ENCODE peak calls at places on chromosomes 1 and 21, in five cellular contexts. One of them, this sample, is unnamed.

GRCh38 chr21:30216041-30216723 is at the start of gene CLDN8:
- DNase-seq in CD8-positive, alpha-beta T cell: no peak
- DNase-seq in aorta: no peak
- DNase-seq in CD4-positive, CD25-positive, alpha-beta regulatory T cell: no peak
- DNase-seq in body of pancreas: peak; percentile 63
- DNase-seq in this sample: no peak

GRCh38 chr1:203557958-203558760 is 64.2 kb downstream of the OPTC start:
- DNase-seq in CD8-positive, alpha-beta T cell: no peak
- DNase-seq in aorta: peak; percentile 85
- DNase-seq in CD4-positive, CD25-positive, alpha-beta regulatory T cell: no peak
- DNase-seq in body of pancreas: peak; percentile 8
- DNase-seq in this sample: no peak

GRCh38 chr21:25054689-25055088 is 552.6 kb downstream of the MRPL39 start:
- DNase-seq in CD8-positive, alpha-beta T cell: no peak
- DNase-seq in aorta: no peak
- DNase-seq in CD4-positive, CD25-positive, alpha-beta regulatory T cell: no peak
- DNase-seq in body of pancreas: no peak
- DNase-seq in this sample: no peak

GRCh38 chr1:119069682-119070081 is 70.8 kb downstream of the WARS2 start:
- DNase-seq in CD8-positive, alpha-beta T cell: no peak
- DNase-seq in aorta: no peak
- DNase-seq in CD4-positive, CD25-positive, alpha-beta regulatory T cell: no peak
- DNase-seq in body of pancreas: no peak
- DNase-seq in this sample: no peak

GRCh38 chr21:44926364-44927101 is 5.8 kb upstream of the ITGB2 start:
- DNase-seq in CD8-positive, alpha-beta T cell: peak; percentile 63
- DNase-seq in aorta: peak; percentile 50
- DNase-seq in CD4-positive, CD25-positive, alpha-beta regulatory T cell: peak; percentile 76
- DNase-seq in body of pancreas: no peak
- DNase-seq in this sample: no peak

GRCh38 chr1:211892577-211892976 is 62.0 kb upstream of the LPGAT1 start:
- DNase-seq in CD8-positive, alpha-beta T cell: no peak
- DNase-seq in aorta: no peak
- DNase-seq in CD4-positive, CD25-positive, alpha-beta regulatory T cell: no peak
- DNase-seq in body of pancreas: peak; percentile 30
- DNase-seq in this sample: no peak

GRCh38 chr1:218658294-218658693 is 313.2 kb downstream of the TGFB2 start:
- DNase-seq in CD8-positive, alpha-beta T cell: no peak
- DNase-seq in aorta: no peak
- DNase-seq in CD4-positive, CD25-positive, alpha-beta regulatory T cell: no peak
- DNase-seq in body of pancreas: no peak
- DNase-seq in this sample: no peak

GRCh38 chr1:66690666-66691381 is 61.4 kb upstream of the DYNLT5 start:
- DNase-seq in CD8-positive, alpha-beta T cell: no peak
- DNase-seq in aorta: no peak
- DNase-seq in CD4-positive, CD25-positive, alpha-beta regulatory T cell: no peak
- DNase-seq in body of pancreas: no peak
- DNase-seq in this sample: no peak

GRCh38 chr21:41460578-41461527 is 34.8 kb downstream of the MX1 start:
- DNase-seq in CD8-positive, alpha-beta T cell: peak; percentile 55
- DNase-seq in aorta: peak; percentile 85
- DNase-seq in CD4-positive, CD25-positive, alpha-beta regulatory T cell: peak; percentile 63
- DNase-seq in body of pancreas: peak; percentile 84
- DNase-seq in this sample: peak; percentile 81

GRCh38 chr1:31020007-31020790 is 45.3 kb downstream of the PUM1 start:
- DNase-seq in CD8-positive, alpha-beta T cell: no peak
- DNase-seq in aorta: no peak
- DNase-seq in CD4-positive, CD25-positive, alpha-beta regulatory T cell: no peak
- DNase-seq in body of pancreas: no peak
- DNase-seq in this sample: no peak

GRCh38 chr1:234866007-234866866 is 256.3 kb upstream of the IRF2BP2 start:
- DNase-seq in CD8-positive, alpha-beta T cell: no peak
- DNase-seq in aorta: peak; percentile 72
- DNase-seq in CD4-positive, CD25-positive, alpha-beta regulatory T cell: no peak
- DNase-seq in body of pancreas: peak; percentile 48
- DNase-seq in this sample: peak; percentile 95

GRCh38 chr1:38131024-38131585 is 84.5 kb upstream of the POU3F1 start:
- DNase-seq in CD8-positive, alpha-beta T cell: no peak
- DNase-seq in aorta: no peak
- DNase-seq in CD4-positive, CD25-positive, alpha-beta regulatory T cell: no peak
- DNase-seq in body of pancreas: no peak
- DNase-seq in this sample: no peak

GRCh38 chr1:38128511-38128910 is 81.9 kb upstream of the POU3F1 start:
- DNase-seq in CD8-positive, alpha-beta T cell: no peak
- DNase-seq in aorta: no peak
- DNase-seq in CD4-positive, CD25-positive, alpha-beta regulatory T cell: no peak
- DNase-seq in body of pancreas: no peak
- DNase-seq in this sample: no peak

GRCh38 chr1:38129473-38129872 is 82.9 kb upstream of the POU3F1 start:
- DNase-seq in CD8-positive, alpha-beta T cell: no peak
- DNase-seq in aorta: no peak
- DNase-seq in CD4-positive, CD25-positive, alpha-beta regulatory T cell: no peak
- DNase-seq in body of pancreas: no peak
- DNase-seq in this sample: no peak

GRCh38 chr1:38128926-38129453 is 82.4 kb upstream of the POU3F1 start:
- DNase-seq in CD8-positive, alpha-beta T cell: no peak
- DNase-seq in aorta: no peak
- DNase-seq in CD4-positive, CD25-positive, alpha-beta regulatory T cell: no peak
- DNase-seq in body of pancreas: no peak
- DNase-seq in this sample: no peak

DNA sequence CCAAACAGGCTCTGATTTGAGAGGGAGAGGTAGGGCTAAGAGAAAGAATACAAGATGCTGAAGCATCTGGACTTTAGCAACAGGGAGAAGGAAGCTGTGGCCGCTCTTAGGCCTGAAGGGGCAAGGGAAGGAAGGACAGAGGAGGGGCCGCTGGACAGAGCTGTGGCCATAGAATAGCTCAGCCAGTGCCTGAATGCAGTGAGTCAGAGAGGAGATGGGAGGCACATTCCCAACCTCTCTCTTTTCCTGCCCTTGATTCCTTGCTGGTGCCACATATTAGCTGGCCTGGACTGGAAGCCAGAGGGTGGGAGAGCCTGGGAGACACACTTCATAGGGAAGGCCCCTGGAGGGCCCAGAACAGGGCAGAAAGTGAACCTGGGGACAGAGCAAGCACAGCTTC is 83.4 kb upstream of the POU3F1 start:
- DNase-seq in CD8-positive, alpha-beta T cell: no peak
- DNase-seq in aorta: no peak
- DNase-seq in CD4-positive, CD25-positive, alpha-beta regulatory T cell: no peak
- DNase-seq in body of pancreas: no peak
- DNase-seq in this sample: no peak
- H3K4me3 ChIP-seq in CD8-positive, alpha-beta T cell: no peak overlapping the region
- H3K4me3 ChIP-seq in aorta: no peak overlapping the region
- H3K4me3 ChIP-seq in CD4-positive, CD25-positive, alpha-beta regulatory T cell: no peak overlapping the region
- H3K4me3 ChIP-seq in body of pancreas: no peak overlapping the region
- H3K4me3 ChIP-seq in this sample: no peak overlapping the region

GRCh38 chr1:152112885-152113432 is 2.3 kb downstream of the TCHH start:
- DNase-seq in CD8-positive, alpha-beta T cell: no peak
- DNase-seq in aorta: no peak
- DNase-seq in CD4-positive, CD25-positive, alpha-beta regulatory T cell: no peak
- DNase-seq in body of pancreas: no peak
- DNase-seq in this sample: no peak
- H3K4me3 ChIP-seq in CD8-positive, alpha-beta T cell: no peak overlapping the region
- H3K4me3 ChIP-seq in aorta: no peak overlapping the region
- H3K4me3 ChIP-seq in CD4-positive, CD25-positive, alpha-beta regulatory T cell: peak overlapping the region; percentile 58
- H3K4me3 ChIP-seq in body of pancreas: no peak overlapping the region
- H3K4me3 ChIP-seq in this sample: no peak overlapping the region

GRCh38 chr1:195763146-195763906 is 844.9 kb downstream of the KCNT2 start:
- DNase-seq in CD8-positive, alpha-beta T cell: no peak
- DNase-seq in aorta: no peak
- DNase-seq in CD4-positive, CD25-positive, alpha-beta regulatory T cell: no peak
- DNase-seq in body of pancreas: no peak
- DNase-seq in this sample: no peak

GRCh38 chr1:195761102-195761501 is 847.1 kb downstream of the KCNT2 start:
- DNase-seq in CD8-positive, alpha-beta T cell: no peak
- DNase-seq in aorta: no peak
- DNase-seq in CD4-positive, CD25-positive, alpha-beta regulatory T cell: no peak
- DNase-seq in body of pancreas: no peak
- DNase-seq in this sample: no peak

GRCh38 chr1:195765099-195765498 is 843.1 kb downstream of the KCNT2 start:
- DNase-seq in CD8-positive, alpha-beta T cell: no peak
- DNase-seq in aorta: no peak
- DNase-seq in CD4-positive, CD25-positive, alpha-beta regulatory T cell: no peak
- DNase-seq in body of pancreas: no peak
- DNase-seq in this sample: no peak

GRCh38 chr1:195766709-195767108 is 841.5 kb downstream of the KCNT2 start:
- DNase-seq in CD8-positive, alpha-beta T cell: no peak
- DNase-seq in aorta: no peak
- DNase-seq in CD4-positive, CD25-positive, alpha-beta regulatory T cell: no peak
- DNase-seq in body of pancreas: no peak
- DNase-seq in this sample: no peak

DNA sequence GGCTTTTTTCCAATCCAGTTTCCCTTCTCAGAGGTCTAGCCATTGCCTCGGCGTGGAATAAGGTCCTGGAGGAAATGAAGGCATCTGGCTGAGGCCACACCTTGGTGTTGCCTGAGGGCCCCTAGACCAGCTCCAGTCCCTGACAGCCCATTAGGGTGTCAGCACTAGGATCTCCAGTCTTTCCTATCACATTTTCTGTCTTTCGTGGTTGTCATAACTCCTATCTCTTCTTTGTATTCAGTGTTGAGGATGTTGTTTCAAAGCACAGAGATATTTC is 844.4 kb downstream of the KCNT2 start:
- DNase-seq in CD8-positive, alpha-beta T cell: no peak
- DNase-seq in aorta: no peak
- DNase-seq in CD4-positive, CD25-positive, alpha-beta regulatory T cell: no peak
- DNase-seq in body of pancreas: no peak
- DNase-seq in this sample: no peak
- H3K4me3 ChIP-seq in CD8-positive, alpha-beta T cell: no peak overlapping the region
- H3K4me3 ChIP-seq in aorta: no peak overlapping the region
- H3K4me3 ChIP-seq in CD4-positive, CD25-positive, alpha-beta regulatory T cell: no peak overlapping the region
- H3K4me3 ChIP-seq in body of pancreas: no peak overlapping the region
- H3K4me3 ChIP-seq in this sample: no peak overlapping the region

GRCh38 chr1:8122477-8123407 is 96.6 kb upstream of the ERRFI1 start:
- DNase-seq in CD8-positive, alpha-beta T cell: no peak
- DNase-seq in aorta: no peak
- DNase-seq in CD4-positive, CD25-positive, alpha-beta regulatory T cell: no peak
- DNase-seq in body of pancreas: no peak
- DNase-seq in this sample: peak; percentile 36
- H3K4me3 ChIP-seq in CD8-positive, alpha-beta T cell: no peak overlapping the region
- H3K4me3 ChIP-seq in aorta: no peak overlapping the region
- H3K4me3 ChIP-seq in CD4-positive, CD25-positive, alpha-beta regulatory T cell: no peak overlapping the region
- H3K4me3 ChIP-seq in body of pancreas: no peak overlapping the region
- H3K4me3 ChIP-seq in this sample: no peak overlapping the region

DNA sequence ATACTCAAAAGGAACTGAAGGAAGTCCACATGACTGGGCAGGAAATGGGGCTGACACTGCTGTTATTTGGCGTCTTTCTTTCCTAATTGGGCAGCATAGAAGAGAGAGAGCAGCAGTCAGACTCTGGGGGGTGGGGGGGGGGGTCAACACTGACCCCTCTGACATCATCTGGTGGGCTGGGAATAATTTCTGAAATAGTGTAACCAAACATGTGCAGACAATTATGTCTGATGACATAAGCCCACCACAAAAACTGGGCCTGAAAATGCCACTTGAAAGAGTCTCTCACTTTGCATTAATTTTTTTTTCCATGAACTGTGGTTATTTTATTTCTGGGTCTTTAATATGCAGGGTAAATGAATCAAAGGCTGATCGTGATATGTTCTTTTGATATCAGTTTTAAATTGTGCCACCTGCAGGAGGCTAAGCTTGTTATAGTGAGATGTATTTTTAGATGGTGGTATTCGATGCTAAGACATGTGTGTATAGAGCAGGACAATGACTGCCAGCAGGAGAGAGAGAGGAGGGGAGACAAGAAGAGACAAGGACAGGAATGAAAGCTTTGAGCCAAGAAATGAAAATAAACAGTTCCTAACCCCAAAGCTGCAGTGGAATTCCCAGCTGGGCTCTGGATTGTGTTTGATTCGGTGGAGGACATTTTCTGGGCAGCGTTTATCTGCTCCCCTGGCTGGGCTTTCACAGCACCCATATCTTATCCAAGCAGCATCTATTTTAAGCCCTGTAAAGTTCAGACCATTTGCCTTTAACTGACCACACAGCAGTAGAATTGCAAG is 264.7 kb downstream of the PBX1 start:
- DNase-seq in CD8-positive, alpha-beta T cell: no peak
- DNase-seq in aorta: no peak
- DNase-seq in CD4-positive, CD25-positive, alpha-beta regulatory T cell: no peak
- DNase-seq in body of pancreas: no peak
- DNase-seq in this sample: no peak
- H3K4me3 ChIP-seq in CD8-positive, alpha-beta T cell: no peak overlapping the region
- H3K4me3 ChIP-seq in aorta: peak overlapping the region; percentile 28
- H3K4me3 ChIP-seq in CD4-positive, CD25-positive, alpha-beta regulatory T cell: no peak overlapping the region
- H3K4me3 ChIP-seq in body of pancreas: no peak overlapping the region
- H3K4me3 ChIP-seq in this sample: no peak overlapping the region

GRCh38 chr1:15246960-15247614 is at the start of gene FHAD1:
- DNase-seq in CD8-positive, alpha-beta T cell: peak; percentile 52
- DNase-seq in aorta: peak; percentile 76
- DNase-seq in CD4-positive, CD25-positive, alpha-beta regulatory T cell: peak; percentile 44
- DNase-seq in body of pancreas: peak; percentile 89
- DNase-seq in this sample: peak; percentile 27
- H3K4me3 ChIP-seq in CD8-positive, alpha-beta T cell: peak within 1 kb of the TSS; percentile 31
- H3K4me3 ChIP-seq in aorta: peak within 1 kb of the TSS; percentile 35
- H3K4me3 ChIP-seq in CD4-positive, CD25-positive, alpha-beta regulatory T cell: no peak within 1 kb of the TSS
- H3K4me3 ChIP-seq in body of pancreas: peak within 1 kb of the TSS; percentile 12
- H3K4me3 ChIP-seq in this sample: peak within 1 kb of the TSS; percentile 13

GRCh38 chr1:12617901-12618660 is at the start of gene DHRS3:
- DNase-seq in CD8-positive, alpha-beta T cell: peak; percentile 64
- DNase-seq in aorta: peak; percentile 91
- DNase-seq in CD4-positive, CD25-positive, alpha-beta regulatory T cell: peak; percentile 73
- DNase-seq in body of pancreas: peak; percentile 88
- DNase-seq in this sample: peak; percentile 82
- H3K4me3 ChIP-seq in CD8-positive, alpha-beta T cell: peak within 1 kb of the TSS; percentile 90
- H3K4me3 ChIP-seq in aorta: peak within 1 kb of the TSS; percentile 73
- H3K4me3 ChIP-seq in CD4-positive, CD25-positive, alpha-beta regulatory T cell: peak within 1 kb of the TSS; percentile 80
- H3K4me3 ChIP-seq in body of pancreas: peak within 1 kb of the TSS; percentile 47
- H3K4me3 ChIP-seq in this sample: peak within 1 kb of the TSS; percentile 70

This sample was measured in small intestine.